ENCODE peak calls at places on chromosomes 7 and 10, in eight cellular contexts. One of them, this sample, is unnamed.

GRCh38 chr7:25564980-25565379 is 336.7 kb upstream of the NPVF start:
- DNase-seq in HuH-7: no peak
- DNase-seq in T-helper 1 cell: no peak
- DNase-seq in T follicular helper cell: no peak
- DNase-seq in NAMALWA: no peak
- DNase-seq in GDM1: no peak
- DNase-seq in NCI-H446 treated with DMSO at 0.1 percent for 48 hours: peak
- DNase-seq in activated T-cell treated with anti-CD3 and anti-CD28 coated beads for 24 hours: no peak
- DNase-seq in this sample: no peak

GRCh38 chr7:70377957-70378356 is 754.0 kb upstream of the GALNT17 start:
- DNase-seq in activated T-cell treated with anti-CD3 and anti-CD28 coated beads for 24 hours: no peak
- DNase-seq in GDM1: no peak
- DNase-seq in T follicular helper cell: no peak
- DNase-seq in NCI-H446 treated with DMSO at 0.1 percent for 48 hours: no peak
- DNase-seq in HuH-7: no peak
- DNase-seq in T-helper 1 cell: no peak
- DNase-seq in NAMALWA: no peak
- DNase-seq in this sample: no peak

GRCh38 chr10:119243478-119243877 is 36.1 kb downstream of the GRK5 start:
- DNase-seq in T-helper 1 cell: no peak
- DNase-seq in T follicular helper cell: no peak
- DNase-seq in NCI-H446 treated with DMSO at 0.1 percent for 48 hours: no peak
- DNase-seq in HuH-7: no peak
- DNase-seq in activated T-cell treated with anti-CD3 and anti-CD28 coated beads for 24 hours: no peak
- DNase-seq in GDM1: no peak
- DNase-seq in NAMALWA: no peak
- DNase-seq in this sample: no peak

GRCh38 chr7:116434820-116435341 is 64.7 kb upstream of the CAV2 start:
- DNase-seq in GDM1: no peak
- DNase-seq in NAMALWA: no peak
- DNase-seq in T follicular helper cell: no peak
- DNase-seq in activated T-cell treated with anti-CD3 and anti-CD28 coated beads for 24 hours: no peak
- DNase-seq in NCI-H446 treated with DMSO at 0.1 percent for 48 hours: no peak
- DNase-seq in HuH-7: no peak
- DNase-seq in T-helper 1 cell: no peak
- DNase-seq in this sample: no peak

GRCh38 chr7:100921039-100921438 is 25.4 kb upstream of the ACHE start:
- DNase-seq in activated T-cell treated with anti-CD3 and anti-CD28 coated beads for 24 hours: no peak
- DNase-seq in NCI-H446 treated with DMSO at 0.1 percent for 48 hours: no peak
- DNase-seq in HuH-7: no peak
- DNase-seq in GDM1: no peak
- DNase-seq in T follicular helper cell: no peak
- DNase-seq in NAMALWA: no peak
- DNase-seq in T-helper 1 cell: no peak
- DNase-seq in this sample: no peak

GRCh38 chr7:87875151-87876039 is 765 bp downstream of the SLC25A40 start:
- DNase-seq in NCI-H446 treated with DMSO at 0.1 percent for 48 hours: no peak
- DNase-seq in T follicular helper cell: no peak
- DNase-seq in NAMALWA: peak
- DNase-seq in GDM1: peak
- DNase-seq in HuH-7: peak
- DNase-seq in activated T-cell treated with anti-CD3 and anti-CD28 coated beads for 24 hours: no peak
- DNase-seq in T-helper 1 cell: peak
- DNase-seq in this sample: no peak

GRCh38 chr10:11113156-11113555 is 95.5 kb downstream of the CELF2 start:
- DNase-seq in T-helper 1 cell: no peak
- DNase-seq in HuH-7: no peak
- DNase-seq in activated T-cell treated with anti-CD3 and anti-CD28 coated beads for 24 hours: no peak
- DNase-seq in GDM1: no peak
- DNase-seq in T follicular helper cell: peak
- DNase-seq in NAMALWA: peak
- DNase-seq in NCI-H446 treated with DMSO at 0.1 percent for 48 hours: no peak
- DNase-seq in this sample: peak

GRCh38 chr10:122072491-122072890 is 83.5 kb downstream of the TACC2 start:
- DNase-seq in HuH-7: no peak
- DNase-seq in NAMALWA: no peak
- DNase-seq in T follicular helper cell: no peak
- DNase-seq in activated T-cell treated with anti-CD3 and anti-CD28 coated beads for 24 hours: no peak
- DNase-seq in GDM1: no peak
- DNase-seq in NCI-H446 treated with DMSO at 0.1 percent for 48 hours: no peak
- DNase-seq in T-helper 1 cell: no peak
- DNase-seq in this sample: no peak

GRCh38 chr7:2609001-2609411 is 22.8 kb upstream of the TTYH3 start:
- DNase-seq in GDM1: peak
- DNase-seq in activated T-cell treated with anti-CD3 and anti-CD28 coated beads for 24 hours: no peak
- DNase-seq in T follicular helper cell: no peak
- DNase-seq in NAMALWA: peak
- DNase-seq in T-helper 1 cell: no peak
- DNase-seq in NCI-H446 treated with DMSO at 0.1 percent for 48 hours: no peak
- DNase-seq in HuH-7: peak
- DNase-seq in this sample: peak

GRCh38 chr7:17937506-17938115 is 2.7 kb downstream of the SNX13 start:
- DNase-seq in HuH-7: no peak
- DNase-seq in NCI-H446 treated with DMSO at 0.1 percent for 48 hours: no peak
- DNase-seq in GDM1: no peak
- DNase-seq in activated T-cell treated with anti-CD3 and anti-CD28 coated beads for 24 hours: no peak
- DNase-seq in NAMALWA: peak
- DNase-seq in T follicular helper cell: no peak
- DNase-seq in T-helper 1 cell: no peak
- DNase-seq in this sample: no peak

GRCh38 chr7:97004237-97004930 is 969 bp upstream of the DLX6 start:
- DNase-seq in T follicular helper cell: no peak
- DNase-seq in activated T-cell treated with anti-CD3 and anti-CD28 coated beads for 24 hours: no peak
- DNase-seq in NAMALWA: no peak
- DNase-seq in T-helper 1 cell: no peak
- DNase-seq in HuH-7: no peak
- DNase-seq in GDM1: no peak
- DNase-seq in NCI-H446 treated with DMSO at 0.1 percent for 48 hours: no peak
- DNase-seq in this sample: no peak

GRCh38 chr10:109746861-109747260 is 176.4 kb downstream of the XPNPEP1 start:
- DNase-seq in HuH-7: no peak
- DNase-seq in activated T-cell treated with anti-CD3 and anti-CD28 coated beads for 24 hours: no peak
- DNase-seq in GDM1: no peak
- DNase-seq in T-helper 1 cell: no peak
- DNase-seq in NAMALWA: no peak
- DNase-seq in T follicular helper cell: no peak
- DNase-seq in NCI-H446 treated with DMSO at 0.1 percent for 48 hours: no peak
- DNase-seq in this sample: no peak

GRCh38 chr10:28468707-28469483 is 64.0 kb upstream of the WAC start:
- DNase-seq in T follicular helper cell: no peak
- DNase-seq in activated T-cell treated with anti-CD3 and anti-CD28 coated beads for 24 hours: no peak
- DNase-seq in NAMALWA: no peak
- DNase-seq in GDM1: no peak
- DNase-seq in T-helper 1 cell: no peak
- DNase-seq in NCI-H446 treated with DMSO at 0.1 percent for 48 hours: no peak
- DNase-seq in HuH-7: no peak
- DNase-seq in this sample: no peak